ENCODE peak calls at places on chromosome 5, in seven cellular contexts. One of them, this sample, is unnamed.

GRCh38 chr5:96476654-96477053 is 43.6 kb upstream of the PCSK1 start:
- DNase-seq in neuronal stem cell: no peak
- DNase-seq in trophoblast cell: no peak
- DNase-seq in H1: no peak
- DNase-seq in H9: no peak
- DNase-seq in mesenchymal stem cell: peak; percentile 46
- DNase-seq in mesendoderm: no peak
- DNase-seq in this sample: peak; percentile 69

GRCh38 chr5:61991861-61992260 is 314.1 kb upstream of the KIF2A start:
- DNase-seq in trophoblast cell: no peak
- DNase-seq in mesendoderm: no peak
- DNase-seq in mesenchymal stem cell: no peak
- DNase-seq in H1: no peak
- DNase-seq in neuronal stem cell: no peak
- DNase-seq in H9: no peak
- DNase-seq in this sample: no peak

GRCh38 chr5:137506296-137506695 is 7.2 kb upstream of the SPOCK1 start:
- DNase-seq in neuronal stem cell: no peak
- DNase-seq in trophoblast cell: no peak
- DNase-seq in H9: no peak
- DNase-seq in mesendoderm: no peak
- DNase-seq in H1: no peak
- DNase-seq in mesenchymal stem cell: no peak
- DNase-seq in this sample: no peak

GRCh38 chr5:60754495-60754894 is 54.5 kb upstream of the DEPDC1B start:
- DNase-seq in mesendoderm: no peak
- DNase-seq in trophoblast cell: no peak
- DNase-seq in mesenchymal stem cell: no peak
- DNase-seq in neuronal stem cell: no peak
- DNase-seq in H9: no peak
- DNase-seq in H1: no peak
- DNase-seq in this sample: no peak

GRCh38 chr5:68542207-68542606 is 326.7 kb downstream of the PIK3R1 start:
- DNase-seq in H1: no peak
- DNase-seq in mesenchymal stem cell: peak; percentile 30
- DNase-seq in H9: no peak
- DNase-seq in neuronal stem cell: no peak
- DNase-seq in trophoblast cell: no peak
- DNase-seq in mesendoderm: no peak
- DNase-seq in this sample: peak; percentile 38

GRCh38 chr5:123754167-123754840 is 242.3 kb downstream of the CSNK1G3 start:
- DNase-seq in trophoblast cell: no peak
- DNase-seq in H9: no peak
- DNase-seq in mesendoderm: no peak
- DNase-seq in H1: no peak
- DNase-seq in neuronal stem cell: no peak
- DNase-seq in mesenchymal stem cell: peak; percentile 43
- DNase-seq in this sample: peak; percentile 69

GRCh38 chr5:73448072-73448432 is 525 bp downstream of the FOXD1 start:
- DNase-seq in mesendoderm: peak; percentile 26
- DNase-seq in H1: no peak
- DNase-seq in neuronal stem cell: no peak
- DNase-seq in trophoblast cell: no peak
- DNase-seq in mesenchymal stem cell: no peak
- DNase-seq in H9: peak; percentile 50
- DNase-seq in this sample: no peak

GRCh38 chr5:122312670-122312988 is 592 bp downstream of the SNCAIP start:
- DNase-seq in trophoblast cell: no peak
- DNase-seq in mesendoderm: peak; percentile 27
- DNase-seq in H9: peak; percentile 33
- DNase-seq in mesenchymal stem cell: peak; percentile 70
- DNase-seq in neuronal stem cell: peak; percentile 30
- DNase-seq in H1: no peak
- DNase-seq in this sample: peak; percentile 40

GRCh38 chr5:87645241-87645640 is 232.5 kb upstream of the CCNH start:
- DNase-seq in neuronal stem cell: no peak
- DNase-seq in mesenchymal stem cell: no peak
- DNase-seq in H9: no peak
- DNase-seq in mesendoderm: no peak
- DNase-seq in trophoblast cell: no peak
- DNase-seq in H1: no peak
- DNase-seq in this sample: no peak

GRCh38 chr5:102649731-102650130 is 105.4 kb upstream of the PAM start:
- DNase-seq in neuronal stem cell: no peak
- DNase-seq in H9: no peak
- DNase-seq in H1: no peak
- DNase-seq in trophoblast cell: no peak
- DNase-seq in mesenchymal stem cell: no peak
- DNase-seq in mesendoderm: no peak
- DNase-seq in this sample: no peak

GRCh38 chr5:148833122-148833521 is 6.7 kb downstream of the ADRB2 start:
- DNase-seq in trophoblast cell: no peak
- DNase-seq in neuronal stem cell: no peak
- DNase-seq in mesenchymal stem cell: no peak
- DNase-seq in H1: no peak
- DNase-seq in H9: no peak
- DNase-seq in mesendoderm: peak; percentile 30
- DNase-seq in this sample: no peak

GRCh38 chr5:83718195-83718825 is 2.3 kb downstream of the HAPLN1 start:
- DNase-seq in H9: peak; percentile 50
- DNase-seq in trophoblast cell: peak; percentile 12
- DNase-seq in neuronal stem cell: peak; percentile 57
- DNase-seq in H1: no peak
- DNase-seq in mesendoderm: peak; percentile 84
- DNase-seq in mesenchymal stem cell: peak; percentile 80
- DNase-seq in this sample: peak; percentile 73

GRCh38 chr5:125390316-125390715 is 643.9 kb upstream of the ZNF608 start:
- DNase-seq in neuronal stem cell: no peak
- DNase-seq in H1: no peak
- DNase-seq in mesendoderm: no peak
- DNase-seq in trophoblast cell: no peak
- DNase-seq in mesenchymal stem cell: no peak
- DNase-seq in H9: no peak
- DNase-seq in this sample: no peak

GRCh38 chr5:149674686-149675085 is 55.4 kb upstream of the PPARGC1B start:
- DNase-seq in mesenchymal stem cell: no peak
- DNase-seq in mesendoderm: no peak
- DNase-seq in trophoblast cell: no peak
- DNase-seq in neuronal stem cell: no peak
- DNase-seq in H9: no peak
- DNase-seq in H1: no peak
- DNase-seq in this sample: no peak

GRCh38 chr5:164680812-164681211 is 1175.4 kb downstream of the MAT2B start:
- DNase-seq in H9: peak; percentile 27
- DNase-seq in mesendoderm: no peak
- DNase-seq in mesenchymal stem cell: no peak
- DNase-seq in trophoblast cell: no peak
- DNase-seq in neuronal stem cell: no peak
- DNase-seq in H1: no peak
- DNase-seq in this sample: no peak

GRCh38 chr5:144644317-144644716 is 473.6 kb downstream of the KCTD16 start:
- DNase-seq in H1: no peak
- DNase-seq in H9: no peak
- DNase-seq in neuronal stem cell: no peak
- DNase-seq in trophoblast cell: no peak
- DNase-seq in mesenchymal stem cell: no peak
- DNase-seq in mesendoderm: no peak
- DNase-seq in this sample: no peak

GRCh38 chr5:16983022-16983639 is 47.0 kb upstream of the MYO10 start:
- DNase-seq in H9: no peak
- DNase-seq in mesendoderm: no peak
- DNase-seq in neuronal stem cell: no peak
- DNase-seq in trophoblast cell: no peak
- DNase-seq in mesenchymal stem cell: peak; percentile 55
- DNase-seq in H1: no peak
- DNase-seq in this sample: no peak

GRCh38 chr5:171467107-171467506 is 47.7 kb downstream of the FGF18 start:
- DNase-seq in H9: no peak
- DNase-seq in mesenchymal stem cell: no peak
- DNase-seq in H1: no peak
- DNase-seq in trophoblast cell: no peak
- DNase-seq in mesendoderm: no peak
- DNase-seq in neuronal stem cell: no peak
- DNase-seq in this sample: no peak

GRCh38 chr5:171463844-171464191 is 44.4 kb downstream of the FGF18 start:
- DNase-seq in trophoblast cell: no peak
- DNase-seq in H9: no peak
- DNase-seq in mesenchymal stem cell: no peak
- DNase-seq in mesendoderm: no peak
- DNase-seq in neuronal stem cell: no peak
- DNase-seq in H1: no peak
- DNase-seq in this sample: no peak

GRCh38 chr5:171462928-171463843 is 43.7 kb downstream of the FGF18 start:
- DNase-seq in H9: no peak
- DNase-seq in trophoblast cell: no peak
- DNase-seq in neuronal stem cell: no peak
- DNase-seq in H1: no peak
- DNase-seq in mesenchymal stem cell: no peak
- DNase-seq in mesendoderm: no peak
- DNase-seq in this sample: peak; percentile 13

GRCh38 chr5:171462136-171462927 is 42.9 kb downstream of the FGF18 start:
- DNase-seq in neuronal stem cell: no peak
- DNase-seq in H1: peak; percentile 23
- DNase-seq in trophoblast cell: no peak
- DNase-seq in mesenchymal stem cell: no peak
- DNase-seq in mesendoderm: peak; percentile 77
- DNase-seq in H9: peak; percentile 55
- DNase-seq in this sample: no peak

DNA sequence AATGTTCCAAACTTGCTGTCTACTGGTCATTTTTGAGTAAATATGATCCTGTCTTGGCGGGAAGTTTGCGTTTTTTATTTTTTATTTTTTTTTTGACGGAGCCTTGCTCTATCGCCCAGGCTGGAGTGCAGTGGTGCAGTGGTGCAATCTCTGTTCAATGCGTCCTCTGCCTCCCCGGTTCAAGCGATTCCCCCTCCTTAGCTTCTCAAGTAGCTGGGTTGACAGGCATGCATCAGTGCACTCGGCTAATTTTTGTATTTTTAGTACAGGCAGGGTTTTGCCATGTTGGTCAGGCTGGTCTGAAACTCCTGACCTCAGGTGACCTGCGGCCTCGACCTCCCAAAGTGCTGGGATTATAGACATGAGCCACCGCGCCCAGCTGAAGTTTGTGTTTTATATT is 45.4 kb downstream of the FGF18 start:
- DNase-seq in trophoblast cell: no peak
- DNase-seq in mesenchymal stem cell: no peak
- DNase-seq in neuronal stem cell: no peak
- DNase-seq in H9: no peak
- DNase-seq in H1: no peak
- DNase-seq in mesendoderm: no peak
- DNase-seq in this sample: no peak
- H3K4ac ChIP-seq in trophoblast cell: no peak overlapping the region
- H3K4ac ChIP-seq in mesenchymal stem cell: no peak overlapping the region
- H3K4ac ChIP-seq in neuronal stem cell: no peak overlapping the region
- H3K4ac ChIP-seq in H9: no peak overlapping the region
- H3K4ac ChIP-seq in H1: no peak overlapping the region
- H3K4ac ChIP-seq in mesendoderm: no peak overlapping the region
- H3K4ac ChIP-seq in this sample: no peak overlapping the region

GRCh38 chr5:158200624-158201023 is 341.7 kb upstream of the CLINT1 start:
- DNase-seq in neuronal stem cell: no peak
- DNase-seq in mesendoderm: no peak
- DNase-seq in H1: no peak
- DNase-seq in mesenchymal stem cell: no peak
- DNase-seq in H9: no peak
- DNase-seq in trophoblast cell: no peak
- DNase-seq in this sample: no peak

GRCh38 chr5:158194561-158194961 is 335.6 kb upstream of the CLINT1 start:
- DNase-seq in H9: no peak
- DNase-seq in trophoblast cell: no peak
- DNase-seq in H1: no peak
- DNase-seq in mesenchymal stem cell: no peak
- DNase-seq in neuronal stem cell: no peak
- DNase-seq in mesendoderm: no peak
- DNase-seq in this sample: no peak

GRCh38 chr5:158195811-158196210 is 336.9 kb upstream of the CLINT1 start:
- DNase-seq in trophoblast cell: no peak
- DNase-seq in mesendoderm: no peak
- DNase-seq in neuronal stem cell: no peak
- DNase-seq in H1: no peak
- DNase-seq in H9: no peak
- DNase-seq in mesenchymal stem cell: no peak
- DNase-seq in this sample: no peak

GRCh38 chr5:158203256-158203655 is 344.3 kb upstream of the CLINT1 start:
- DNase-seq in mesenchymal stem cell: no peak
- DNase-seq in neuronal stem cell: no peak
- DNase-seq in mesendoderm: peak; percentile 16
- DNase-seq in H9: no peak
- DNase-seq in H1: no peak
- DNase-seq in trophoblast cell: no peak
- DNase-seq in this sample: no peak

GRCh38 chr5:158198636-158199035 is 339.7 kb upstream of the CLINT1 start:
- DNase-seq in H1: no peak
- DNase-seq in mesenchymal stem cell: no peak
- DNase-seq in H9: no peak
- DNase-seq in mesendoderm: peak; percentile 81
- DNase-seq in trophoblast cell: no peak
- DNase-seq in neuronal stem cell: no peak
- DNase-seq in this sample: no peak
- H3K4ac ChIP-seq in H1: no peak overlapping the region
- H3K4ac ChIP-seq in mesenchymal stem cell: no peak overlapping the region
- H3K4ac ChIP-seq in H9: no peak overlapping the region
- H3K4ac ChIP-seq in mesendoderm: no peak overlapping the region
- H3K4ac ChIP-seq in trophoblast cell: no peak overlapping the region
- H3K4ac ChIP-seq in neuronal stem cell: no peak overlapping the region
- H3K4ac ChIP-seq in this sample: no peak overlapping the region

DNA sequence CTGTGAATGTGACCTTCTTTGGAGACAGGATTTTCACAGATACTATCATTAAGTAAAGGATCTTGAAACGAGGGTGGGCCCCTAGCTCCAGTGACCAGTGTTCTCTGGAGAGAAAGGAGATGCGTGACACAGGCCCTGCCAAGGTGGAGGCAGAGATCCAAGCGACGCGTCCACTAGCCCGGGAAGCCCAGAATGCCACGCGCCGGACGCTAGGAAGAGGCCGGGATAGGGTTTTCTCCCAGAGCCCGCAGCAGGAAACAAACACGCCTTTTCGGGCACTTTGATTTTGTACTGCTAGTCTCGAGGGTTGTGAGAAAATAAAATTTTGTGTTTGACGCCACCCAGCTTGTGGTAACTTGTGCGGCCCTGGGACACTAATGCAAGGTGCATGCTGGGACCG is 29.6 kb upstream of the VDAC1 start:
- DNase-seq in H1: no peak
- DNase-seq in H9: no peak
- DNase-seq in mesendoderm: no peak
- DNase-seq in mesenchymal stem cell: no peak
- DNase-seq in neuronal stem cell: no peak
- DNase-seq in trophoblast cell: no peak
- DNase-seq in this sample: no peak
- H3K4ac ChIP-seq in H1: no peak overlapping the region
- H3K4ac ChIP-seq in H9: no peak overlapping the region
- H3K4ac ChIP-seq in mesendoderm: no peak overlapping the region
- H3K4ac ChIP-seq in mesenchymal stem cell: no peak overlapping the region
- H3K4ac ChIP-seq in neuronal stem cell: no peak overlapping the region
- H3K4ac ChIP-seq in trophoblast cell: no peak overlapping the region
- H3K4ac ChIP-seq in this sample: no peak overlapping the region

DNA sequence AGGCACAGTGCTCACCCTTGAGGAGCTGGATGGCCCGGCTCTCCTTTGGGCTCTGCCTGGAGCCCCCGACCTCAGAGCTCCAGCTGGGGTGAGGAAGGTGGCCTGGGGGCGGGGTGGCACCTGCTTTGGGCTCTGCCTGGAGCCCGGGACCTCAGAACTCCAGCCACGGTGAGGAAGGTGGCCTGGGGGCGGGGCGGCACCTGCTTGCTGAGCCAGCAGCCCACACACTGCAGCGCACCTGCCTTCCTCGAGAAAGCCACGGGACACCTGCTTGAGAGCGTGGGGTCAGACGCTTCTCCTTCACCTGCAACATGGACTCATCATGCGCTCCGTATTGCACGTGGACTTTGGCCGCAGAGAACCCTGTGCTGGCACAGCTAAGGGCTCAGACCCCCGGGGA is 51.8 kb downstream of the IRX2 start:
- DNase-seq in mesendoderm: no peak
- DNase-seq in trophoblast cell: no peak
- DNase-seq in neuronal stem cell: no peak
- DNase-seq in H1: no peak
- DNase-seq in mesenchymal stem cell: no peak
- DNase-seq in H9: no peak
- DNase-seq in this sample: no peak
- H3K4ac ChIP-seq in mesendoderm: no peak overlapping the region
- H3K4ac ChIP-seq in trophoblast cell: no peak overlapping the region
- H3K4ac ChIP-seq in neuronal stem cell: no peak overlapping the region
- H3K4ac ChIP-seq in H1: no peak overlapping the region
- H3K4ac ChIP-seq in mesenchymal stem cell: no peak overlapping the region
- H3K4ac ChIP-seq in H9: no peak overlapping the region
- H3K4ac ChIP-seq in this sample: no peak overlapping the region

This sample was measured in IMR-90.